ENCODE peak calls at places on chromosomes 3 and 15, in five cellular contexts. P is cardiac muscle cell, G is BE2C, D is IMR-90, F is body of pancreas. U is an unnamed sample. For H3K4me1, the result is how much of the 10 kb centered on the place peaks cover.

GRCh38 chr3:44439499-44440295 is 37.8 kb downstream of the ZNF445 start:
- DNase-seq in G (peak), P (peak), F (peak), D (peak), U (peak)

GRCh38 chr3:48267782-48268181 is 26.9 kb downstream of the ZNF589 start:
- DNase-seq in D (no peak), P (no peak), F (no peak), G (no peak), U (peak)

GRCh38 chr3:124142389-124142970 is 150.6 kb upstream of the ROPN1 start:
- DNase-seq in G (no peak), D (no peak), P (no peak), F (no peak), U (no peak)

GRCh38 chr3:141764946-141765345 is 1.7 kb downstream of the GRK7 start:
- DNase-seq in D (peak), G (no peak), F (no peak), P (peak), U (no peak)

GRCh38 chr3:31880020-31880419 is 101.0 kb downstream of the OSBPL10 start:
- DNase-seq in D (peak), G (no peak), F (no peak), P (peak), U (no peak)

GRCh38 chr3:24185738-24186384 is 240.8 kb downstream of the NR1D2 start:
- DNase-seq in F (peak), P (peak), D (peak), G (peak), U (peak)

GRCh38 chr3:136670166-136670565 is 82.0 kb downstream of the STAG1 start:
- DNase-seq in D (no peak), F (no peak), G (no peak), P (no peak), U (no peak)

GRCh38 chr3:9396301-9396631 is 1.1 kb upstream of the SETD5 start:
- DNase-seq in P (no peak), F (peak), G (no peak), D (peak), U (peak)

GRCh38 chr15:45678459-45679178 is 43.8 kb downstream of the SQOR start:
- DNase-seq in D (peak), G (no peak), F (no peak), P (no peak), U (no peak)

GRCh38 chr15:57821826-57822225 is 115.3 kb downstream of the POLR2M start:
- DNase-seq in D (no peak), G (no peak), P (no peak), F (no peak), U (no peak)

GRCh38 chr3:64163755-64164148 is 61.5 kb downstream of the PRICKLE2 start:
- DNase-seq in F (no peak), G (no peak), P (peak), D (peak), U (no peak)

GRCh38 chr3:142273501-142273900 is 48.1 kb upstream of the GK5 start:
- DNase-seq in D (no peak), F (no peak), G (no peak), P (no peak), U (no peak)

GRCh38 chr15:64906402-64906801 is 5.3 kb upstream of the ANKDD1A start:
- DNase-seq in P (no peak), F (no peak), G (no peak), D (no peak), U (no peak)

GRCh38 chr3:58143417-58144055 is 67.2 kb downstream of the DNASE1L3 start:
- DNase-seq in D (no peak), G (no peak), P (no peak), F (no peak), U (no peak)

GRCh38 chr3:14920536-14920935 is 26.8 kb upstream of the NR2C2 start:
- DNase-seq in P (no peak), D (no peak), F (no peak), G (no peak), U (peak)

GRCh38 chr3:7382293-7383033 is 521.5 kb downstream of the GRM7 start:
- DNase-seq in F (peak), D (no peak), G (no peak), P (peak), U (peak)

GRCh38 chr3:46517016-46517770 is 19.4 kb downstream of the RTP3 start:
- DNase-seq in F (no peak), G (no peak), P (peak), D (peak), U (no peak)

GRCh38 chr3:166634091-166634746 is 745.9 kb downstream of the ZBBX start:
- DNase-seq in G (no peak), F (no peak), D (no peak), P (no peak), U (peak)

GRCh38 chr15:76209523-76209922 is 101.7 kb downstream of the ETFA start:
- DNase-seq in P (no peak), F (no peak), G (no peak), D (no peak), U (no peak)

GRCh38 chr3:196255776-196256175 is 31.8 kb downstream of the PCYT1A start:
- DNase-seq in P (no peak), D (no peak), G (no peak), F (no peak), U (peak)

GRCh38 chr3:141735176-141735575 is 2.9 kb upstream of the RNF7 start:
- DNase-seq in P (no peak), D (no peak), F (no peak), G (no peak), U (no peak)

GRCh38 chr3:63043631-63044030 is 168.4 kb upstream of the CADPS start:
- DNase-seq in D (no peak), G (no peak), P (no peak), F (no peak), U (peak)

GRCh38 chr3:42667523-42668402 is 14.3 kb downstream of the ZBTB47 start:
- DNase-seq in D (no peak), F (no peak), P (no peak), G (peak), U (no peak)

DNA sequence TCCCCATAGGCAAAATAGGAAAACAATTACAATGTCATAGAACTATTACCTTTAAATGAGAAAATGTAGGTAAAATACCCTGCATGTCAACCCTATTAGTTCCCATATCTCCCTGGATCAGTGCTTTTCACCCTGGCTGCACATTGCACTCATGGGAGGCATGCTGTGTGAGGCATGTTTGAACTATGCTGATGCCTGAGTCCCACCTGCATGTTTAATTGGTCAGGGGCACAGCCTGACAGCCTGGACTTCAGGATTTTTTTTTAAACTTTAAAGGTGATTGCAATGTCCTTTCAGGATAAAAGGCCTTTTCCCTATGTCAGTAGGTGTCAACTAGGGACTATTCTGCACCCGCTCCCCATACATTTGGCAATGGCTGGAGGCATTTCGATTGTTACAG is 136.0 kb upstream of the NR2E3 start:
- DNase-seq in P (no peak), D (no peak), G (no peak), F (no peak), U (no peak)
- H3K4me3 ChIP-seq in P (no peak), D (no peak), G (no peak), F (no peak), U (no peak)

GRCh38 chr3:128273841-128274573 is 120.7 kb downstream of the EEFSEC start:
- DNase-seq in P (no peak), D (no peak), G (no peak), F (no peak), U (no peak)
- H3K4me1 ChIP-seq in P (under half), D (under half), G (under half), F (under half), U (under half)

GRCh38 chr3:54122046-54122801 is at the start of gene CACNA2D3:
- DNase-seq in G (peak), D (no peak), F (peak), P (peak), U (peak)

GRCh38 chr3:54121404-54122045 is 827 bp upstream of the CACNA2D3 start:
- DNase-seq in F (no peak), P (peak), D (no peak), G (peak), U (no peak)

GRCh38 chr3:54125317-54125716 is 3.0 kb downstream of the CACNA2D3 start:
- DNase-seq in D (no peak), F (no peak), P (no peak), G (no peak), U (no peak)

GRCh38 chr3:54122802-54123537 is 618 bp downstream of the CACNA2D3 start:
- DNase-seq in D (no peak), G (no peak), F (no peak), P (no peak), U (no peak)

GRCh38 chr3:54123538-54124196 is 1.3 kb downstream of the CACNA2D3 start:
- DNase-seq in G (peak), F (no peak), D (no peak), P (peak), U (no peak)
- H3K4me3 ChIP-seq in G (peak), F (no peak), D (no peak), P (peak), U (no peak)

DNA sequence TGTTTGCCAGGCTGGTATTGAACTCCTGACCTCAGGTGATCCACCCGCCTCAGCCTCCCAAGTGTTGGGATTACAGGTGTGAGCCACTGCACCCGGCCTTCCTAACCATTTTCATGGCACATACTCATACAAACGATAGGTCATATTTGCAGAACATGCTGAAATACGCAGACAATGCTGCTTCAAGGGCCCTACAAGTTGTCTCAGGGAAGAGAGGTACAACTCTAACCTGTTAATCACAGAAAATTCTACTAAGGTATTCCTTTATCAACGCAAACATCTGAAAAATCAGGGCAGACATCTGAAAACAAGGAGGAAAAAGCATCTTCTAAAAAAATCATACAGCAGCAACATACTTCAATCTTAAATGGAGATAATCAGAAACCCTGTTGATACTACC is 39.9 kb downstream of the RAF1 start:
- DNase-seq in G (no peak), D (no peak), P (no peak), F (no peak), U (no peak)
- H3K4me1 ChIP-seq in G (under half), D (under half), P (under half), F (half or more), U (under half)

DNA sequence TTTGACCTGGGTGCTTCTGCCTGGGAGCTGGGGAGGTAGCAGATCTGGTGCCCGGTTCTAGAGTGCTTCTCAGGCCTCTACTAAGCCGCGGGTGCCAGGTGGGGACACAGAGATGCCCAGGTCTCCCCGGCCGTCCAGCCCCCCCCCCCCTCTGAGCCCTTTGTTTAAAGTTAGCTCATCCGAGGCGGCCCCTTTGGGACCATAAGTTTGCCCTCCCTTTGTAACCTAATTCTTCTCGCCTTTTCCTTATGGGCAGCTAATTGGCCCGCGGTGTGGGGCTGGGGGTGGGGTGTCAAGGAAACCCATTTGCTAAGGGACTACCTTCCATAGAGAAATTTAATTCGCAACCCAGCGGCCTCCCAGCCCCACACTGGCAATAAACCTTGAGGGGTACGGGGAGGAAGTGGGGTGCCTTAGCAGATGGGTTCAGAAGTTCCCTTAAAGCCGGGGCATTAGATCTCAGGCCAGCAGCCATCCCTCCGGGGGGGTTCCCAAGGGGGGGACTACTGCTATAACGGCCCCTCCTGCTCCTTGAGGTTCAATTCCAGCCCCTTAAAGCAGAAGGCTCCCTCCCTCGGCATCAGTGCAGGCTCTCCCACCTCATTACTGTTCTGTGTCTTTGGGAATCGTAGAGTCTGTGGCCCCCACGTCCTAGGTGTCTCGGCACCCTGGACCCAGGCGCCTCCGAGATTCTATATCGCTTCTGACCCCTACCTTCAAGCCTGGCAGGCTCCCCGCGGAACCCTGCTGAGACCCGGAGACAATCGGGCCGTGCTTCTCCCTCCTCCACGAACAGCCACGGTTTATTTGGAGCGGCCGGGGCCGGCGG is 1.7 kb downstream of the GATA2 start:
- DNase-seq in D (no peak), P (no peak), F (peak), G (peak), U (no peak)
- H3K4me3 ChIP-seq in D (no peak), P (peak), F (peak), G (peak), U (no peak)

DNA sequence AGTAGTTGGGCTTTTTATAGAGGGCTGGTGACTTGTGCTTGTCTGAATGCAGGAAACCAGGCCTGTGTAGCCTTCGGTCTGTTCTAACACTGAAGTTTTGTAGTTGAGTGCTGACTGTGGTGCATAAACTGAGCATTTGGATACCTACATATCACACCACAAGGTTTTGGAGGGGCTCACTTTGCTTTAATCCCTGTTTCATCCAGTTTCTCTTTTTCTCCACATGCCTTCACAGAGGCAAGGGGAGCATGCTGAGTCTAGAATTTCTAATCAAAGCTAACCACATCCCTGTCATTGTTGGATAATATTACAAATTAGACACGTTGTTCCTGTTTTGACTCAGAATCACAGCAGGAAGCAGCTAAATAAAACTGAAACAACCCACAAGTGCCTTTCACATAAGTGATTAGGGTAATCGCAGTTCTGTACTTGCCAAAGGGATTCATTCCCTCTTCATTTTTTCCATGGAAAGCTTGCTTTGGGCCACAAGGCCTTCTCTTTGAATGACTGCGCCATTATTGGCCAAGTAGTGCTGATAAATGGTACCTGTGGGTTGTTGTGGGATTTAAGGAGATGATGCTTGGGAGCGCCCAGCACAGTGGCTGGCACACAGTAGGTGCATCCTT is 48.9 kb downstream of the TGFBR2 start:
- DNase-seq in G (no peak), P (peak), D (peak), F (no peak), U (peak)
- H3K4me1 ChIP-seq in G (under half), P (under half), D (under half), F (under half), U (under half)

DNA sequence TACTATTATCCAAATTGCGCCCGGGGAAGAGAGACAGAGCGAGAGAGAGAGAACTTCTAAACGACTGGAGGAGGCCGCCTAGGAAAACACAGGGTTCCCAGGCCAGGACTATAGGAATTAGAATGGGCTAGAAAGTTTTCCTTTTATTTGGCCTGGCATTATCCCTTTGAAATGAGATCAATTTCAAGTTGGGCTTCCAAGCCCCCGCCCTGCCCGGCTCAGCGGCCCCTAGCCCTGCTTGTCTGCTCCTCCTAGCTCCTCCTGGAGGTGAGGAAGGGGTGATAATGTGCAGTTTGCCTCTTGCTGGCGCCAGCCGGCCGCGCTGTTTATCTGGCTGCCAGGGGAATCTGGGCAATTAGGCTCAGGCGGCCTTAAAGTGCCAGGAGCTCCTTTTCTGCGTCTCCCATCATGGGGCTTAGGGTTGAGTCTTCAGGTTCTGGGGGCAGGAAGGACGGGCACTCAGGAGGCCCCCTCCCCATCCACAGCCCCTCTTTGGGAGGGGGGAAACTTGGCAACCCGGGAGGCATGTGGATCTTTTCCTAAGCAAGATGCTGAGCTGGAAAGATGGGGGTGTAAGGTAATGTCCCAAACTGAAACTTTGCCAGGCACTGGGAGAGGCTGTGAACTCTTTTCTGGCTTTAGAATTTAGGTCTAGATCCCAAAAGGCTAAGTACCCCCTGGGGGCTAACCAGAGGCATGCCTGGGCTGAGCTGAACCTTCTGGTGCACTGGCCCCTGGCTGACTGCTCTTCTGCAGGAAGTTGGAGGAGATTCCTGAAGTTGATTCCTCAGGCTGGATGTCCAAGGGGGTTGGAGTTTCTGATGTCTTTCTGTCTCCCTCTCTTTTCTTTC is 5.5 kb downstream of the SMAD6 start:
- DNase-seq in F (peak), G (peak), D (peak), P (peak), U (peak)
- H3K4me3 ChIP-seq in F (no peak), G (peak), D (no peak), P (peak), U (no peak)

GRCh38 chr3:134326760-134327593 is 47.3 kb downstream of the AMOTL2 start:
- DNase-seq in D (peak), P (peak), F (peak), G (no peak), U (no peak)
- H3K4me1 ChIP-seq in D (under half), P (under half), F (under half), G (under half), U (under half)